ENCODE peak calls at places on chromosomes 6 and 20, in four cellular contexts. One of them, this sample, is unnamed.
A peak's percentile ranks its signal among the peaks of the same experiment; 100 is the strongest.

GRCh38 chr6:3796396-3796795 is 44.9 kb upstream of the PXDC1 start:
- DNase-seq in SK-N-SH: no peak
- DNase-seq in HepG2: no peak
- DNase-seq in HCT116: no peak
- DNase-seq in this sample: no peak

GRCh38 chr6:159513914-159514313 is 179.1 kb downstream of the SOD2 start:
- DNase-seq in HCT116: no peak
- DNase-seq in HepG2: no peak
- DNase-seq in SK-N-SH: no peak
- DNase-seq in this sample: no peak

GRCh38 chr6:45419574-45420082 is 41.9 kb upstream of the SUPT3H start:
- DNase-seq in HepG2: peak; percentile 42
- DNase-seq in SK-N-SH: peak; percentile 55
- DNase-seq in HCT116: peak; percentile 65
- DNase-seq in this sample: no peak

GRCh38 chr6:42451146-42451594 is 556 bp downstream of the TRERF1 start:
- DNase-seq in HCT116: no peak
- DNase-seq in HepG2: no peak
- DNase-seq in SK-N-SH: no peak
- DNase-seq in this sample: no peak

GRCh38 chr20:46998497-46999190 is 104.0 kb downstream of the EYA2 start:
- DNase-seq in SK-N-SH: no peak
- DNase-seq in HCT116: no peak
- DNase-seq in HepG2: no peak
- DNase-seq in this sample: no peak

GRCh38 chr20:61123751-61124368 is 128.2 kb upstream of the CDH4 start:
- DNase-seq in HCT116: no peak
- DNase-seq in HepG2: no peak
- DNase-seq in SK-N-SH: no peak
- DNase-seq in this sample: no peak

GRCh38 chr20:32972181-32973076 is 31.8 kb downstream of the SUN5 start:
- DNase-seq in HepG2: no peak
- DNase-seq in SK-N-SH: no peak
- DNase-seq in HCT116: no peak
- DNase-seq in this sample: peak; percentile 46

GRCh38 chr6:3987072-3987471 is 91.9 kb downstream of the FAM217A start:
- DNase-seq in HCT116: no peak
- DNase-seq in HepG2: no peak
- DNase-seq in SK-N-SH: no peak
- DNase-seq in this sample: no peak

GRCh38 chr6:105786890-105787655 is 299.1 kb upstream of the PRDM1 start:
- DNase-seq in HCT116: no peak
- DNase-seq in HepG2: no peak
- DNase-seq in SK-N-SH: no peak
- DNase-seq in this sample: no peak

GRCh38 chr6:6742535-6742934 is 154.0 kb downstream of the LY86 start:
- DNase-seq in HepG2: no peak
- DNase-seq in HCT116: no peak
- DNase-seq in SK-N-SH: no peak
- DNase-seq in this sample: no peak

GRCh38 chr6:34241351-34242215 is 4.9 kb downstream of the HMGA1 start:
- DNase-seq in HCT116: no peak
- DNase-seq in SK-N-SH: no peak
- DNase-seq in HepG2: no peak
- DNase-seq in this sample: no peak

GRCh38 chr6:89789980-89790379 is 29.6 kb downstream of the MDN1 start:
- DNase-seq in HepG2: no peak
- DNase-seq in HCT116: no peak
- DNase-seq in SK-N-SH: no peak
- DNase-seq in this sample: no peak

GRCh38 chr6:89794324-89794723 is 25.3 kb downstream of the MDN1 start:
- DNase-seq in HepG2: no peak
- DNase-seq in HCT116: no peak
- DNase-seq in SK-N-SH: no peak
- DNase-seq in this sample: no peak

GRCh38 chr6:89792881-89793280 is 26.7 kb downstream of the MDN1 start:
- DNase-seq in HepG2: peak; percentile 52
- DNase-seq in HCT116: peak; percentile 8
- DNase-seq in SK-N-SH: peak; percentile 47
- DNase-seq in this sample: no peak

GRCh38 chr6:89790403-89790802 is 29.2 kb downstream of the MDN1 start:
- DNase-seq in SK-N-SH: no peak
- DNase-seq in HepG2: no peak
- DNase-seq in HCT116: no peak
- DNase-seq in this sample: no peak

DNA sequence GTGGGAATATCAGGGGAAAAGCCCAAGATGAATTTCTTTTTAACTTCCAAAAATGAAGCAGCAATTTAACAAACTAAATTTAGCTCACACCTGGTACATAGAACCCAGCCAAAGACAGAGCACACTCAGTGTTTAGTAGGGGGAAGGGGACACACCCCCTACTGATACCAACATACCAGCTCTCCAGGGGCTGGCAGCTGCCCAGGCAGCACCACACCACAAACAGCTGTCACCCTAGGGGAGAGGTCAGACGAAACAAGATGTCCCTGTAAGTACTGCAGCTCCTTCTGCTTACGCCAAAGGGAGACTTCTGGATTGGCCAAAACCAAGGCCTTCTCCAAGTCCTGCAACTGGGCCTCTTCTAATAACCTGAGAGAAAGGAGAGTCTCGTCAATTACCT is 26.0 kb downstream of the MDN1 start:
- DNase-seq in HepG2: no peak
- DNase-seq in SK-N-SH: no peak
- DNase-seq in HCT116: no peak
- DNase-seq in this sample: no peak
- TF ChIP-seq RAD21 in HepG2: no peak
- TF ChIP-seq RAD21 in SK-N-SH: no peak
- TF ChIP-seq RAD21 in HCT116: no peak
- TF ChIP-seq RAD21 in this sample: no peak

GRCh38 chr20:36969050-36969449 is 17.5 kb upstream of the SAMHD1 start:
- DNase-seq in SK-N-SH: no peak
- DNase-seq in HCT116: no peak
- DNase-seq in HepG2: no peak
- DNase-seq in this sample: no peak

GRCh38 chr20:36971103-36971502 is 19.6 kb upstream of the SAMHD1 start:
- DNase-seq in HepG2: no peak
- DNase-seq in HCT116: no peak
- DNase-seq in SK-N-SH: no peak
- DNase-seq in this sample: no peak

GRCh38 chr20:36975085-36975829 is 23.7 kb upstream of the SAMHD1 start:
- DNase-seq in HCT116: no peak
- DNase-seq in SK-N-SH: no peak
- DNase-seq in HepG2: no peak
- DNase-seq in this sample: no peak

GRCh38 chr20:36969478-36970186 is 18.1 kb upstream of the SAMHD1 start:
- DNase-seq in HCT116: no peak
- DNase-seq in SK-N-SH: no peak
- DNase-seq in HepG2: peak; percentile 53
- DNase-seq in this sample: no peak

GRCh38 chr20:36974660-36975059 is 23.2 kb upstream of the SAMHD1 start:
- DNase-seq in HCT116: no peak
- DNase-seq in SK-N-SH: no peak
- DNase-seq in HepG2: no peak
- DNase-seq in this sample: no peak
- TF ChIP-seq POLR2AphosphoS5 in HCT116: no peak
- TF ChIP-seq POLR2AphosphoS5 in SK-N-SH: no peak
- TF ChIP-seq POLR2AphosphoS5 in HepG2: no peak
- TF ChIP-seq POLR2AphosphoS5 in this sample: no peak

GRCh38 chr6:44002071-44002590 is 125.1 kb downstream of the MRPL14 start:
- DNase-seq in HepG2: peak; percentile 47
- DNase-seq in HCT116: no peak
- DNase-seq in SK-N-SH: no peak
- DNase-seq in this sample: peak; percentile 53

GRCh38 chr6:44004136-44004535 is 123.1 kb downstream of the MRPL14 start:
- DNase-seq in HCT116: no peak
- DNase-seq in SK-N-SH: no peak
- DNase-seq in HepG2: no peak
- DNase-seq in this sample: no peak

GRCh38 chr6:44002591-44003344 is 124.5 kb downstream of the MRPL14 start:
- DNase-seq in HepG2: no peak
- DNase-seq in HCT116: no peak
- DNase-seq in SK-N-SH: peak; percentile 72
- DNase-seq in this sample: peak; percentile 86

GRCh38 chr6:44004625-44005506 is 122.4 kb downstream of the MRPL14 start:
- DNase-seq in SK-N-SH: peak; percentile 71
- DNase-seq in HepG2: no peak
- DNase-seq in HCT116: no peak
- DNase-seq in this sample: no peak

DNA sequence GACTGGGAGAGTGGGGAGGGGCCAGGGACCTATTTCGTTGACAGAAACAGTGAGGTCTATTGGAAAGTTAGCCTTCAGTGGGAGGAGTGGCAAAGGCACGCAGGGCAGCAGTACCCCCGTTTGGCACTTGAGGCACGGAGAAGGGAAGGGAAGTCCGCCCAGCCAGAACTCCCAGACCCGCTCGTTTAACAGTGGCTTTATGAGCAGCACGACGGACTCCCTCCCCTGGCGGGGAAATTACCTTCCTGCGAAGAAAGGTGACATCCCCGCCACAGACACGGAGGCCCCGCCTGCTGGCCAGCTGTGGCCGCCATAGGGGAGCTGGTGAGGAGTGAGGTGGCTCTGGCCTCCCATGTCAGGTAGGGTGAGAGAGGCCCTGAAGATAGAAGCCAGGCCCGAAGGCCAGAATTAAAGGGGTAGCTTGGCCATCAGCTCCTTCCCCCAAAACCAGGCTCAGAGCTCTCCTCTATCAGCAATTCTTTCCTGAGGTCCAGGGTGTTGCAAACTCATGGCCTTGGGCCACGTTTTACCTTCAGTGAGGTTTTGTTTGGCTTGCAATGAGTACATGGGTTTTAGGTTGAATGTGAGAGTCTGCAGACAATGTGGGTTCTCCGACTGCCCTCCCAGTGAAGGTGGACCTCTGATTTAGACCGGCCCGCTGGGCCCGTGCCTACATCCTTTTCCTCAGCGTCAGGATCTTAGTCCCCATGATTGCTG is 123.7 kb downstream of the MRPL14 start:
- DNase-seq in HCT116: no peak
- DNase-seq in SK-N-SH: no peak
- DNase-seq in HepG2: no peak
- DNase-seq in this sample: no peak
- TF ChIP-seq RAD21 in HCT116: no peak
- TF ChIP-seq RAD21 in SK-N-SH: no peak
- TF ChIP-seq RAD21 in HepG2: no peak
- TF ChIP-seq RAD21 in this sample: no peak

DNA sequence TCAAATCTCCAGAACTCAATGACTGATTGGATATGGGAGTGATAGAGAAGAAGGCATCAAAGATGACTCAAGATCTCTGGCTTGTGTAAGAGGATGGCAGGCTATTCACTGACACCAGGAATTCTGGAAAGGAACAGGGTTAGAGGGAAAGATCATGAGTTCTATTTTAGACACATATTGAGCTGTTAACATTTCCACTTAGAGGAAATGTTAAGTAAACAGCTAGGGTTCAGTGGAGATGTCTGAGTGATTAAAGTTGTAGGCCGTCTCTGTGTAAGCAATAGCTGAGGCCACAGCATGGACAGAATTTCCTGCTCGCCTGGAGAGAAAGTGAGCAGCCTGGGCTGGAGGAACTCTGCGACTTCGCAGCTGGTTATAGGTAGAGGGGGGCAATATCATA is 21.0 kb downstream of the ZC3H12D start:
- DNase-seq in SK-N-SH: no peak
- DNase-seq in HCT116: no peak
- DNase-seq in HepG2: no peak
- DNase-seq in this sample: no peak
- TF ChIP-seq POLR2AphosphoS5 in SK-N-SH: no peak
- TF ChIP-seq POLR2AphosphoS5 in HCT116: no peak
- TF ChIP-seq POLR2AphosphoS5 in HepG2: no peak
- TF ChIP-seq POLR2AphosphoS5 in this sample: no peak

DNA sequence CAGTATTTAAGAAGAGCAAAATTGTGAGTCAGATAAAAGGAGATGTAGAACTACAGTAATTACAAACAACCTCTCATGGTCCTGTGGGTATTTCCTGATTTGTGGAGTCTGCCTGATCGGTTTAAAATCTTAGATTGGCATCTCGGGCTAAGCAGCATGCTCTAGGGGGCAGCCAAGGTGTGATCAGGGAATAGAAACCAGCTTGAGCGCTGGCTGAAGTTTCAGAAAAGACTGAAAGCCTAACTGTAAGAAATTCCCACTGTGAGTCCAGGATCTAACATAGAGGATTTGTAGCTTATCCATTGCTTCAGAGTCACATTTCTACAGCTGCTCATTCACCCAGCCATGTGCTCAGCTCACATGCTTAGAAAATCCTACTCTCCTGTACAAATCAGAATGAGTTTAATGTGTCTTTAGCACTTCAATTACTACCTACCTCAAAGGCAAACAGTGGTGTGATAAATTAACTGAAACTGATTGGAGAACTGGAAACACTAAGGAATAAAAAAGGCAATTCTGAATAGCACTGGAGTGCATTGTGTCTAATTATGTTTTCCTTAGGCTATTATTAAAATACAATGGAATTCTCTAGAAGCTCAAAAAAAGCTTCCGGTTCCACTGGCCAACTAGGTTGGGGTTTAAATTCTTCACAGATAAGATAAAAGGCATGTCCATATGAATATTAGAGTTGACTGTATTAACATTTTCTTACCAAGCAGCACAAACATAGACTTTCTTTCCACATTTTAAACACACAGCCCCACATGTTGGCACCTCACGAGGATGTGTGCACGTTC is 73.8 kb upstream of the MPC1 start:
- DNase-seq in SK-N-SH: no peak
- DNase-seq in HepG2: no peak
- DNase-seq in HCT116: no peak
- DNase-seq in this sample: no peak
- TF ChIP-seq RAD21 in SK-N-SH: peak; percentile 32
- TF ChIP-seq RAD21 in HepG2: no peak
- TF ChIP-seq RAD21 in HCT116: peak; percentile 68
- TF ChIP-seq RAD21 in this sample: peak; percentile 72

GRCh38 chr20:55253765-55254164 is 751.6 kb downstream of the CBLN4 start:
- DNase-seq in SK-N-SH: no peak
- DNase-seq in HCT116: no peak
- DNase-seq in HepG2: no peak
- DNase-seq in this sample: no peak
- TF ChIP-seq POLR2AphosphoS5 in SK-N-SH: no peak
- TF ChIP-seq POLR2AphosphoS5 in HCT116: no peak
- TF ChIP-seq POLR2AphosphoS5 in HepG2: no peak
- TF ChIP-seq POLR2AphosphoS5 in this sample: no peak